ENCODE peak calls at places on chromosomes 2 and 18, in nine cellular contexts. P is OCI-LY7, H is Peyer's patch, B is neural progenitor cell, E is fibroblast of the aortic adventitia, I is CD14-positive monocyte, L is dorsolateral prefrontal cortex, R is HCT116, U is AG10803. T is an unnamed sample.

GRCh38 chr18:22703883-22704626 is 229.1 kb upstream of the RBBP8 start:
- DNase-seq in E (peak; percentile 77), R (peak; percentile 52), I (no peak), H (no peak), L (no peak), B (peak; percentile 66), U (peak; percentile 56), P (peak; percentile 56), T (no peak)

GRCh38 chr2:46548103-46548486 is 68.7 kb downstream of the TMEM247 start:
- DNase-seq in P (no peak), H (peak; percentile 65), E (no peak), R (no peak), I (peak; percentile 91), B (no peak), U (no peak), L (no peak), T (no peak)

GRCh38 chr18:28147674-28148171 is 29.2 kb downstream of the CDH2 start:
- DNase-seq in B (no peak), E (peak; percentile 64), R (no peak), L (no peak), H (no peak), U (peak; percentile 74), P (no peak), I (no peak), T (no peak)

GRCh38 chr2:149315461-149315860 is 14.9 kb upstream of the LYPD6 start:
- DNase-seq in U (no peak), I (no peak), L (no peak), E (no peak), R (no peak), P (no peak), H (no peak), B (no peak), T (no peak)

GRCh38 chr2:98167916-98168315 is 80.9 kb downstream of the VWA3B start:
- DNase-seq in R (no peak), E (no peak), I (no peak), L (no peak), U (no peak), P (no peak), B (no peak), H (no peak), T (no peak)

GRCh38 chr2:39033980-39034379 is 86.9 kb downstream of the SOS1 start:
- DNase-seq in B (no peak), I (no peak), R (no peak), E (peak; percentile 11), H (no peak), U (peak; percentile 5), L (no peak), P (no peak), T (no peak)

GRCh38 chr2:219282375-219282774 is 3.2 kb downstream of the DNAJB2 start:
- DNase-seq in H (no peak), R (no peak), P (no peak), E (no peak), B (no peak), L (peak; percentile 53), I (no peak), U (no peak), T (no peak)

GRCh38 chr2:241561811-241562210 is 3.3 kb downstream of the BOK start:
- DNase-seq in I (no peak), B (no peak), H (no peak), E (peak; percentile 79), R (no peak), L (peak; percentile 93), P (no peak), U (peak; percentile 62), T (no peak)

GRCh38 chr2:201952212-201952611 is 81.4 kb upstream of the FZD7 start:
- DNase-seq in U (no peak), P (no peak), L (no peak), B (no peak), H (no peak), R (no peak), I (no peak), E (no peak), T (no peak)

GRCh38 chr2:52454962-52455361 is 1312.6 kb upstream of the CHAC2 start:
- DNase-seq in U (no peak), H (no peak), R (no peak), B (no peak), I (no peak), E (no peak), L (no peak), P (no peak), T (no peak)

GRCh38 chr18:48790226-48790863 is 160.4 kb downstream of the SMAD7 start:
- DNase-seq in P (no peak), R (peak; percentile 47), U (no peak), E (no peak), L (peak; percentile 45), I (peak; percentile 44), H (peak; percentile 53), B (no peak), T (peak; percentile 9)

GRCh38 chr2:67649331-67650071 is 252.4 kb downstream of the ETAA1 start:
- DNase-seq in R (no peak), H (no peak), U (peak; percentile 93), E (peak; percentile 95), P (no peak), I (no peak), L (no peak), B (no peak), T (no peak)

GRCh38 chr2:210762604-210763588 is 206.5 kb downstream of the CPS1 start:
- DNase-seq in P (no peak), R (no peak), L (no peak), E (no peak), H (no peak), I (no peak), B (no peak), U (no peak), T (no peak)

GRCh38 chr2:11073791-11074190 is 81.5 kb upstream of the SLC66A3 start:
- DNase-seq in R (no peak), L (no peak), B (no peak), P (no peak), H (no peak), U (peak; percentile 63), I (no peak), E (peak; percentile 14), T (no peak)

GRCh38 chr2:44869761-44870160 is 71.7 kb upstream of the SIX3 start:
- DNase-seq in H (no peak), R (no peak), U (no peak), B (no peak), E (no peak), P (no peak), I (no peak), L (no peak), T (no peak)

GRCh38 chr2:111626037-111626861 is 257.7 kb downstream of the ANAPC1 start:
- DNase-seq in R (no peak), E (peak; percentile 45), H (no peak), L (no peak), U (no peak), B (no peak), I (no peak), P (no peak), T (no peak)

GRCh38 chr2:235497096-235497495 is 3.3 kb downstream of the AGAP1 start:
- DNase-seq in I (no peak), R (no peak), L (peak; percentile 47), E (no peak), P (no peak), H (no peak), B (no peak), U (no peak), T (no peak)
- TF ChIP-seq CTCF in I (no peak), R (no peak), L (no peak), E (no peak), P (no peak), H (no peak), B (no peak), U (no peak), T (no peak)

GRCh38 chr2:216064014-216064630 is 17.5 kb downstream of the PECR start:
- DNase-seq in L (no peak), U (peak; percentile 58), R (no peak), I (no peak), E (peak; percentile 33), P (no peak), B (peak; percentile 18), H (no peak), T (no peak)
- TF ChIP-seq CTCF in L (no peak), U (no peak), R (no peak), I (no peak), E (no peak), P (peak; percentile 47), B (peak; percentile 47), H (no peak), T (no peak)

GRCh38 chr2:206004004-206004693 is 81.8 kb downstream of the INO80D start:
- DNase-seq in P (peak; percentile 22), B (peak; percentile 80), U (no peak), H (peak; percentile 51), I (no peak), E (no peak), R (peak; percentile 6), L (no peak), T (no peak)
- TF ChIP-seq CTCF in P (peak; percentile 56), B (peak; percentile 67), U (peak; percentile 19), H (peak; percentile 49), I (peak; percentile 11), E (peak; percentile 10), R (peak; percentile 59), L (no peak), T (no peak)

GRCh38 chr18:62248313-62248712 is 61.3 kb downstream of the RELCH start:
- DNase-seq in H (no peak), R (no peak), U (no peak), P (no peak), E (no peak), L (no peak), B (no peak), I (no peak), T (no peak)

GRCh38 chr18:62242955-62243354 is 55.9 kb downstream of the RELCH start:
- DNase-seq in R (no peak), H (no peak), I (no peak), B (no peak), L (no peak), U (peak; percentile 29), P (no peak), E (no peak), T (no peak)

GRCh38 chr18:62245177-62245576 is 58.1 kb downstream of the RELCH start:
- DNase-seq in U (no peak), L (no peak), E (no peak), P (no peak), I (no peak), B (no peak), R (no peak), H (no peak), T (no peak)

GRCh38 chr18:62249478-62250097 is 62.5 kb downstream of the RELCH start:
- DNase-seq in E (peak; percentile 88), H (peak; percentile 94), I (peak; percentile 46), B (peak; percentile 80), P (peak; percentile 72), R (peak; percentile 69), U (peak; percentile 78), L (peak; percentile 63), T (no peak)

DNA sequence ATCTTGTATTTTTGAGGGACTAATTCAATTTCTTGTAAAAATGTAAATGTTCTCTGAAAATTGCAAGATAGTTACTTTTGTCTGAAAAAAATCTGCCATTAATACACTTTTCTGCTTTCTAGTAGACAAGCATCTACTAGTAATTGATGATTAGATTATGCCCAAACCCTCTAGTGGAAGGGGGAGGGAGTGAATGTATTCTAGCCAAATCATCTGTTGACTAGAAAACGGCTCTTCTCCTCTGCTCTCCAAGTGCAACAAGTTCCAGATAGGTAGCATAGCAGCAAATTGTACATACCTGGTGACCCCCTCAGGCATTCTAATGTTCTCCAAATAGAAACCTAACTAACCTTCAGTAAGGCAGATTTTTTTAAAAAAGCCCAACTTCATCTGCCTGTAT is 58.6 kb downstream of the RELCH start:
- DNase-seq in E (no peak), B (no peak), P (no peak), U (no peak), H (no peak), R (no peak), L (no peak), I (no peak), T (no peak)
- TF ChIP-seq CTCF in E (no peak), B (peak; percentile 33), P (no peak), U (no peak), H (no peak), R (peak; percentile 42), L (no peak), I (no peak), T (no peak)